ENCODE peak calls at places on chromosome X, in eight cellular contexts. F, M, E, A, J, O, S and Z are unnamed samples.
A peak's percentile ranks its signal among the peaks of the same experiment; 100 is the strongest.

GRCh38 chrX:138775501-138775900 is 64.0 kb upstream of the FGF13 start:
- DNase-seq in F (no peak), M (no peak), E (no peak), A (no peak), J (no peak), O (no peak), S (no peak), Z (no peak)

GRCh38 chrX:19792412-19792811 is 95.0 kb downstream of the SH3KBP1 start:
- DNase-seq in F (no peak), M (no peak), E (no peak), A (no peak), J (no peak), O (no peak), S (no peak), Z (no peak)

GRCh38 chrX:1727531-1728027 is 112.7 kb downstream of the ASMT start:
- DNase-seq in F (no peak), M (no peak), E (no peak), A (no peak), J (no peak), O (peak; percentile 53), S (no peak), Z (no peak)

GRCh38 chrX:14015294-14015693 is 14.4 kb downstream of the GEMIN8 start:
- DNase-seq in F (no peak), M (no peak), E (no peak), A (no peak), J (no peak), O (no peak), S (no peak), Z (no peak)

GRCh38 chrX:22520128-22520828 is 247.6 kb downstream of the CBLL2 start:
- DNase-seq in F (no peak), M (no peak), E (no peak), A (no peak), J (no peak), O (no peak), S (no peak), Z (no peak)

GRCh38 chrX:39096599-39096998 is 295.3 kb downstream of the MID1IP1 start:
- DNase-seq in F (no peak), M (no peak), E (no peak), A (no peak), J (no peak), O (no peak), S (no peak), Z (no peak)

GRCh38 chrX:13653022-13653693 is at the start of gene TCEANC:
- DNase-seq in F (peak; percentile 87), M (peak; percentile 99), E (peak; percentile 57), A (no peak), J (peak; percentile 85), O (peak; percentile 93), S (peak; percentile 69), Z (peak; percentile 99)

GRCh38 chrX:49041683-49042529 is 1.3 kb downstream of the TFE3 start:
- DNase-seq in F (no peak), M (no peak), E (no peak), A (no peak), J (no peak), O (no peak), S (no peak), Z (no peak)

GRCh38 chrX:11105080-11105479 is 6.1 kb upstream of the HCCS start:
- DNase-seq in F (no peak), M (no peak), E (no peak), A (no peak), J (no peak), O (no peak), S (no peak), Z (no peak)

GRCh38 chrX:44025611-44026010 is 52.4 kb upstream of the NDP start:
- DNase-seq in F (no peak), M (no peak), E (no peak), A (no peak), J (no peak), O (no peak), S (no peak), Z (no peak)

GRCh38 chrX:69614896-69615295 is 1.0 kb upstream of the EDA start:
- DNase-seq in F (no peak), M (no peak), E (no peak), A (no peak), J (no peak), O (no peak), S (no peak), Z (no peak)

GRCh38 chrX:40176256-40176978 is 78.7 kb upstream of the BCOR start:
- DNase-seq in F (peak; percentile 72), M (peak; percentile 93), E (no peak), A (no peak), J (peak; percentile 67), O (peak; percentile 80), S (no peak), Z (peak; percentile 92)

GRCh38 chrX:120570201-120570600 is 9.4 kb upstream of the CUL4B start:
- DNase-seq in F (no peak), M (no peak), E (no peak), A (no peak), J (no peak), O (no peak), S (no peak), Z (no peak)

GRCh38 chrX:107549504-107549903 is 78.8 kb upstream of the PRPS1 start:
- DNase-seq in F (no peak), M (no peak), E (no peak), A (no peak), J (no peak), O (no peak), S (no peak), Z (no peak)

GRCh38 chrX:103817502-103817901 is 14.6 kb downstream of the RAB9B start:
- DNase-seq in F (no peak), M (no peak), E (no peak), A (peak; percentile 19), J (no peak), O (no peak), S (peak; percentile 59), Z (no peak)

GRCh38 chrX:134761788-134762187 is 103.5 kb upstream of the PLAC1 start:
- DNase-seq in F (no peak), M (no peak), E (no peak), A (no peak), J (no peak), O (no peak), S (no peak), Z (no peak)

GRCh38 chrX:136679581-136679980 is 31.6 kb downstream of the CD40LG start:
- DNase-seq in F (no peak), M (no peak), E (no peak), A (no peak), J (no peak), O (no peak), S (no peak), Z (no peak)

GRCh38 chrX:101257448-101258259 is 33.5 kb downstream of the TAF7L start:
- DNase-seq in F (no peak), M (no peak), E (no peak), A (no peak), J (no peak), O (no peak), S (no peak), Z (no peak)

GRCh38 chrX:70825366-70825765 is 83.1 kb downstream of the TEX11 start:
- DNase-seq in F (no peak), M (no peak), E (no peak), A (no peak), J (no peak), O (no peak), S (no peak), Z (no peak)

GRCh38 chrX:47815901-47816845 is 20.5 kb upstream of the ZNF81 start:
- DNase-seq in F (no peak), M (no peak), E (no peak), A (no peak), J (no peak), O (no peak), S (no peak), Z (no peak)

GRCh38 chrX:150548684-150549083 is 19.7 kb upstream of the MTM1 start:
- DNase-seq in F (no peak), M (no peak), E (no peak), A (no peak), J (no peak), O (no peak), S (no peak), Z (no peak)

GRCh38 chrX:3362956-3363355 is 16.5 kb upstream of the MXRA5 start:
- DNase-seq in F (no peak), M (no peak), E (no peak), A (no peak), J (no peak), O (no peak), S (no peak), Z (no peak)